ENCODE peak calls at places on chromosomes 13 and 19, in four cellular contexts. Y is SK-N-SH, A is stomach, G is upper lobe of left lung. N is an unnamed sample.
A peak's percentile ranks its signal among the peaks of the same experiment; 100 is the strongest.

GRCh38 chr19:51320258-51320657 is 8.8 kb downstream of the IGLON5 start:
- DNase-seq in Y (peak; percentile 87), A (no peak), G (peak; percentile 82), N (no peak)

GRCh38 chr13:66689037-66689619 is 541.0 kb downstream of the PCDH9 start:
- DNase-seq in Y (peak; percentile 19), A (no peak), G (no peak), N (no peak)

GRCh38 chr13:88000239-88000638 is 329.1 kb downstream of the SLITRK5 start:
- DNase-seq in Y (no peak), A (no peak), G (peak; percentile 30), N (no peak)

GRCh38 chr19:29324717-29325116 is 111.8 kb upstream of the UQCRFS1 start:
- DNase-seq in Y (no peak), A (no peak), G (no peak), N (no peak)

GRCh38 chr19:55406869-55407624 is 541 bp downstream of the UBE2S start:
- DNase-seq in Y (peak; percentile 70), A (peak; percentile 46), G (no peak), N (no peak)

GRCh38 chr19:48596237-48596636 is 10.3 kb upstream of the SPACA4 start:
- DNase-seq in Y (no peak), A (no peak), G (no peak), N (no peak)

GRCh38 chr13:63279136-63279535 is 1863.5 kb upstream of the PCDH20 start:
- DNase-seq in Y (no peak), A (no peak), G (no peak), N (no peak)

GRCh38 chr19:296476-297225 is 5.4 kb upstream of the PLPP2 start:
- DNase-seq in Y (no peak), A (peak; percentile 25), G (no peak), N (no peak)

GRCh38 chr13:41306271-41307150 is 4.6 kb upstream of the NAA16 start:
- DNase-seq in Y (peak; percentile 21), A (no peak), G (no peak), N (no peak)

GRCh38 chr19:10876459-10877240 is 5.3 kb downstream of the CARM1 start:
- DNase-seq in Y (no peak), A (no peak), G (no peak), N (no peak)
- TF ChIP-seq EP300 in Y (no peak), A (no peak), G (no peak), N (no peak)

GRCh38 chr19:18144906-18145305 is 8.1 kb upstream of the PIK3R2 start:
- DNase-seq in Y (no peak), A (no peak), G (peak; percentile 65), N (no peak)
- H3K36me3 ChIP-seq in Y (peaks cover 25% of the 10 kb centered on the region), A (peaks cover 94% of the 10 kb centered on the region), G (peaks cover 76% of the 10 kb centered on the region), N (peaks cover 57% of the 10 kb centered on the region)

GRCh38 chr19:23823952-23824389 is 65.3 kb upstream of the ZNF681 start:
- DNase-seq in Y (peak; percentile 27), A (no peak), G (no peak), N (no peak)
- H3K9me3 ChIP-seq in Y (peaks cover 3% of the 10 kb centered on the region), A (peaks cover 31% of the 10 kb centered on the region), G (peaks cover 57% of the 10 kb centered on the region), N (peaks cover 20% of the 10 kb centered on the region)

DNA sequence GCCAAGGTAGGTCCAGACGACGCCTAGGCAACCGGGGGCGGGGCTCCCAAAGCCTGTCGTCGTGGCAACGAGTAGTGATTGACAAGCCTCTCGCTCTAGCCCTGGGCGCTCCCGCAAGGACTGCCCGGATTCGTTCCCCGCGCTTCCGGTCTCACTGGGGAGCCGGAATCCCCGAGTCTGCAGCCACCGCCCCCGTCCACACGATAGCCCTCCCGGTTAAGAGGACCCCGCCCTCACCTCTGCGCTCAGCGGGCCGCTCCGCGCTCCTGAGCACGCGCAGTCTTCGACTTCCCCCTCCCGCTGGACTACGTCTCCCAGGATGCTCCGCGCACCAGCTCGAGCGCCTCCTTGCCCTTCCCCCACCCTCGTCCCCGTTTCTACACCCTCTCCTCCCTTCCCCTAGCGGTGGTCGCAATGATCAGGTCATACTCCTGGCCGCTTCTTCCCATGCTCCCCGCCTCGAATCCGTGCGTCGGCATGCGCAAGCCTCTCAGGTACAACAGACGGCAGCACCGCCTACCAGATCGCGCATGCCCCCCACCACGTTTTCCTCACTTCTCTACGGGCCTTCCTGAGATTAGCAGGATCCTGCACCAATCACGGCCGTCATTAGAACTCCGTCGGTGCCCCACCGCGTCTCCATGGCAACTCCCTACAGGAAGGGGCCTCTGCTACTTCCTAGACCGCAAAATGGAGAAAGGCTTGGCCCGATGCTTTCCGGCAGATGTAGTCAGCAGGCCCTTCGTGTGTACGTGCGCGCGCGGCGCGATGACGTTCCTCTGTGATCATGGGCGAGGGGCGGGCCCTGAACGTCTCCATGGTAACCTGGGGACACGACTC is at the start of gene MZF1:
- DNase-seq in Y (peak; percentile 94), A (peak; percentile 100), G (peak; percentile 100), N (peak; percentile 100)
- TF ChIP-seq EP300 in Y (no peak), A (no peak), G (no peak), N (no peak)

DNA sequence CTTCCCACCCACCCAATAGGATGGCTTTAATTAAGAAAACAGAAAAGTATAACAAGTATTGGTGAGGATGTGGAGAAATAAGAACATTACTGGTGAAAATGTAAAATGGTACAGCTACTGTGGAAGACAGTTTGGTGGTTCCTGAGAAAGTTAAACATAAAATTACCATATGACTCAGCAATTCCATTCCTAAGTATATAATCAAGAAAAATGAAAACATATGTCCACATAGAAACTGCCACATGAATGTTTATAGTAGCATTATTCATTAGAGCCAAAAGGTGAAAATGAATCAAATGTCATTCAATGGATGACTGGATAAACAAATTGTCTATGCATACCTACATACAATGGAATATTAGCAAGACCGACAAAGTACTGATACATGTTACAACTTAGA is 16.9 kb downstream of the DZIP1 start:
- DNase-seq in Y (no peak), A (no peak), G (no peak), N (no peak)
- H3K36me3 ChIP-seq in Y (peaks cover 70% of the 10 kb centered on the region), A (peaks cover 71% of the 10 kb centered on the region), G (no peaks in the 10 kb centered on the region), N (peaks cover 8% of the 10 kb centered on the region)